ENCODE peak calls at places on chromosomes 1 and 21, in six cellular contexts. M, I, X, A, R and O are unnamed samples.

GRCh38 chr1:22186316-22186715 is 43.4 kb upstream of the WNT4 start:
- DNase-seq in I (no peak), R (no peak), M (no peak), X (no peak), A (no peak), O (no peak)

GRCh38 chr1:63618001-63618400 is 24.8 kb downstream of the PGM1 start:
- DNase-seq in M (peak), R (no peak), I (no peak), X (no peak), A (no peak), O (no peak)

GRCh38 chr1:149884433-149885363 is 14.7 kb upstream of the BOLA1 start:
- DNase-seq in I (no peak), X (peak), R (no peak), A (no peak), M (peak), O (no peak)

GRCh38 chr1:28890435-28890834 is 23.9 kb upstream of the EPB41 start:
- DNase-seq in I (no peak), R (no peak), A (no peak), M (no peak), X (no peak), O (no peak)

GRCh38 chr1:6599141-6599975 is 3.3 kb downstream of the KLHL21 start:
- DNase-seq in X (no peak), A (no peak), R (no peak), M (no peak), I (no peak), O (no peak)

GRCh38 chr1:27600500-27601175 is 3.3 kb downstream of the AHDC1 start:
- DNase-seq in I (no peak), X (peak), R (peak), A (no peak), M (peak), O (no peak)

GRCh38 chr1:47201179-47201578 is 11.3 kb upstream of the PDZK1IP1 start:
- DNase-seq in X (no peak), R (no peak), M (peak), I (no peak), A (no peak), O (no peak)

GRCh38 chr1:5448486-5448885 is 543.7 kb downstream of the NPHP4 start:
- DNase-seq in M (no peak), A (no peak), R (peak), X (no peak), I (no peak), O (no peak)

GRCh38 chr1:91161749-91162148 is 139.9 kb upstream of the ZNF644 start:
- DNase-seq in R (no peak), A (no peak), I (no peak), M (no peak), X (no peak), O (no peak)

GRCh38 chr1:217048104-217048707 is 325.0 kb upstream of the ESRRG start:
- DNase-seq in A (peak), X (no peak), R (peak), I (no peak), M (no peak), O (peak)

GRCh38 chr21:16583567-16583966 is 853.8 kb downstream of the USP25 start:
- DNase-seq in A (no peak), I (no peak), R (no peak), X (no peak), M (no peak), O (no peak)

GRCh38 chr1:64173300-64173940 is 30.0 kb upstream of the UBE2U start:
- DNase-seq in I (no peak), X (peak), A (no peak), M (no peak), R (no peak), O (peak)

GRCh38 chr21:43874085-43874785 is 9.2 kb downstream of the AGPAT3 start:
- DNase-seq in R (no peak), A (no peak), M (no peak), I (no peak), X (no peak), O (no peak)

GRCh38 chr1:243346481-243346880 is 90.6 kb downstream of the SDCCAG8 start:
- DNase-seq in I (peak), M (no peak), A (no peak), R (no peak), X (no peak), O (no peak)

GRCh38 chr1:36366091-36366661 is 19.5 kb downstream of the STK40 start:
- DNase-seq in I (peak), A (no peak), M (peak), X (peak), R (peak), O (peak)

GRCh38 chr1:203179328-203180009 is 3.8 kb upstream of the MYBPH start:
- DNase-seq in A (no peak), X (no peak), R (no peak), M (no peak), I (no peak), O (no peak)

GRCh38 chr1:203148127-203148526 is 20.6 kb downstream of the ADORA1 start:
- DNase-seq in A (no peak), I (no peak), R (peak), M (no peak), X (no peak), O (no peak)

GRCh38 chr1:44553127-44553758 is 121.0 kb downstream of the TMEM53 start:
- DNase-seq in A (no peak), R (no peak), I (no peak), M (no peak), X (peak), O (peak)

GRCh38 chr1:89545264-89546038 is 20.8 kb downstream of the LRRC8B start:
- DNase-seq in A (no peak), X (peak), M (peak), R (no peak), I (no peak), O (peak)

GRCh38 chr1:192983349-192983980 is 75.7 kb downstream of the UCHL5 start:
- DNase-seq in I (no peak), R (no peak), A (no peak), M (peak), X (no peak), O (no peak)

GRCh38 chr21:42964561-42965560 is 9.5 kb upstream of the PKNOX1 start:
- DNase-seq in R (no peak), M (no peak), X (no peak), A (no peak), I (no peak), O (peak)

GRCh38 chr1:208303743-208304142 is 59.6 kb upstream of the PLXNA2 start:
- DNase-seq in M (no peak), A (no peak), X (no peak), R (no peak), I (no peak), O (no peak)

GRCh38 chr1:201016211-201016651 is 7.3 kb downstream of the KIF21B start:
- DNase-seq in X (peak), R (no peak), I (no peak), A (no peak), M (peak), O (no peak)

GRCh38 chr1:22636927-22637326 is 499 bp downstream of the C1QA start:
- DNase-seq in A (no peak), R (no peak), X (no peak), I (no peak), M (no peak), O (no peak)

GRCh38 chr1:190439447-190439846 is 38.2 kb downstream of the BRINP3 start:
- DNase-seq in R (no peak), M (no peak), I (no peak), A (no peak), X (no peak), O (no peak)

GRCh38 chr1:183259886-183260285 is 73.8 kb downstream of the LAMC2 start:
- DNase-seq in A (no peak), R (peak), X (no peak), I (no peak), M (no peak), O (no peak)

GRCh38 chr1:232636799-232637198 is 6.9 kb upstream of the SIPA1L2 start:
- DNase-seq in I (no peak), R (no peak), A (no peak), M (no peak), X (no peak), O (no peak)

GRCh38 chr1:198601936-198602889 is 36.6 kb upstream of the PTPRC start:
- DNase-seq in I (no peak), R (no peak), A (no peak), M (peak), X (no peak), O (no peak)

GRCh38 chr1:188089015-188089414 is 1260.3 kb downstream of the PLA2G4A start:
- DNase-seq in I (no peak), A (no peak), R (no peak), M (no peak), X (no peak), O (no peak)

GRCh38 chr1:226654046-226654445 is 85.0 kb downstream of the ITPKB start:
- DNase-seq in R (peak), M (peak), A (peak), X (peak), I (peak), O (no peak)
- H2BK120ac ChIP-seq in R (no peak), M (peak), A (no peak), X (no peak), I (peak), O (no peak)

GRCh38 chr1:55374801-55375616 is 159.8 kb upstream of the USP24 start:
- DNase-seq in M (no peak), X (peak), A (no peak), R (no peak), I (no peak), O (peak)
- H4K91ac ChIP-seq in M (peak), X (peak), A (no peak), R (no peak), I (no peak), O (peak)

DNA sequence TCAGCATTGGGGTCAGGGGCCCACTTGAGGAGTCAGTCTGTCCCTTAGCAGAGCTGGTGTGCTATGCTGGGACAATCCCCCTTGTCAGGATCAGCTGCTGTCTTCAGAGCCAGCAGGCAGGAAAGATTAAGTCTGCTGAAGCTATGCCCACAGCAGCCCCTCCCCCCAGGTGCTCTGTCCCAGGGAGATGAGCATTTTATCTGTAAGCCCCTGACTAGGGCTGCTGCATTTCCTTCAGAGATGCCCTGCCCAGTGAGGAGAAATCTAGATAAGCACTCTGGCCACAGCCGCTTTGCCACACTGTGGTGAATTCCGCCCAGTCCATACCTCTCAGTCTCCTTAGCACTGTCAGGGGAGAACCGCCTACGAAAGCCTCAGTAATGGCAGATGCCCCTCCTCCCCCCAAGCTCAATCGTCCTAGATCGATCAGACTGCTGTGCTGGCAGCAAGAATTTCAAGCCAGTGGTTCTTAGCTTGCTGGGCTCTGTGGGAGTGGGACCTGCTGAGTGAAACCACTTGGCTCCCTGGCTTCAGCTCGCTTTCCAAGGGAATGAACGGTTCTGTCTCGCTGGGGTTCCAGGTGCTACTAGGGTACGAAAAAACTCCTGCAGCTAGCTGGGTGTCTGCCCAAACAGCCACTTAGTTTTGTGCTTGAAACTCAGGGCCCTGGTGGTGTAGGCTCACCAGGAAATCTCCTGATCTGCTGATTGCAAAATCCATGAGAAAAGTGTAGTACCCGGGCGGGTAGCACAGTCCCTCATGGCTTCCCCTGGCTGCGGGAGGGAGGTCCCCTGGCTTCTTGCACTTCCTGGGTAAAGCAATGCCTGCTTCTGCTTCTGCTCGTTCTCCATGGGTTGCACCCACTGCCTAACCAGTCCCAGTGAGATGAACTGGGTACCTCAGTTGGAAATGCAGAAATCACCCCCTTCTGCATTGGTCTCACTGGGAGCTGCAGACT is 25.1 kb upstream of the TP53BP2 start:
- DNase-seq in A (no peak), X (no peak), R (peak), I (no peak), M (no peak), O (peak)
- H3K18ac ChIP-seq in A (no peak), X (no peak), R (no peak), I (no peak), M (no peak), O (peak)

GRCh38 chr1:167936068-167936929 is at the start of gene DCAF6:
- DNase-seq in A (peak), I (peak), X (peak), R (peak), M (peak), O (peak)
- H2BK120ac ChIP-seq in A (peak), I (no peak), X (peak), R (no peak), M (peak), O (peak)

DNA sequence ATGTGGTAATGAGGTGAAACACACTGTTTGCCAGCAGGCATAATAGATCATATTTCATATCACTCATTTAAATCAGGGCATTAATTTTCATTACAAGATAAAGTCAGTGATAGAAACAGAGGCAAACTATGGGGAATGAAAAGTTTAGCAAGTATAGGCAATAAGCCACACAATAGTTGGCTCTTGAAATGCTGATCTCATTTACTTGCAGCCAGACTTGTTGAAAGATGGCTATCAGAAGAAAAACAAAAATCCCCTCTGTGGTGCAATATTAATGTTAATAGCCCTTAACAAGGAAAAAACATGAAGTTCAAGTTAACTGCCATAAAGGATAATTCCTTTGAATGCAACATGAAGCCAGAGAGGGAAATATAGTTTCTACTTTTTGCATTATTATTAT is 33.5 kb downstream of the HMCN1 start:
- DNase-seq in A (no peak), X (no peak), M (no peak), I (no peak), R (no peak), O (no peak)
- H4K91ac ChIP-seq in A (no peak), X (no peak), M (no peak), I (no peak), R (no peak), O (no peak)

GRCh38 chr1:3653286-3653618 is 936 bp downstream of the TP73 start:
- DNase-seq in M (no peak), A (no peak), X (no peak), R (no peak), I (no peak), O (no peak)
- H3K18ac ChIP-seq in M (no peak), A (no peak), X (no peak), R (no peak), I (no peak), O (no peak)

DNA sequence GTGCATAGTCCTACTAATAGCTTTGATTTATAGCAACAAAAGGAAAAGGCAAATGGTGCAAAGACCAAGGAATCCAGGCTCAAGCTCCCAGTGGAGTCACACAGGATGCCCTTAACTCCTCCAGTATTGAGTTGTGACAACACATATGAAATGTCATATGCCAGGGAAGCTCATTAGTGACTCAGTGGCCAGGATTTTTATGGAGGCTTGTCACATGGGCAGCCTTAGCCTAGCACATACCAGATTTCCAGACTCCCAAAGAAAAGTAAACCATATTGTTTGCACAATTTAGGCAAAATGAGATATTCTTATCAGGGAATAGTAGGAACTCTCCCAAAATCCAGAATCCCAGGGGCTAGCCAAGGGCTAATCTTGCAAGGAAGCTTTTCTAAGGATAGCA is 129.2 kb downstream of the MAGI3 start:
- DNase-seq in R (no peak), I (no peak), A (no peak), X (peak), M (peak), O (no peak)
- H2BK120ac ChIP-seq in R (no peak), I (no peak), A (no peak), X (no peak), M (no peak), O (no peak)